ENCODE peak calls at places on chromosomes 6 and 20, in eight cellular contexts. F is mesendoderm; J is stimulated activated CD4-positive, alpha-beta T cell treated with anti-CD3 and anti-CD28 coated beads, Interleukin-1b, Interleukin-23, amount 100 ng/mL, for 1 hour; Z is NAMALWA; B is amniotic epithelial cell; H is choroid plexus epithelial cell; I is Daoy; M is progenitor cell of endocrine pancreas. T is an unnamed sample.

GRCh38 chr6:107344981-107345380 is 114.4 kb downstream of the PDSS2 start:
- DNase-seq in M (no peak), H (no peak), F (no peak), B (no peak), J (no peak), Z (no peak), I (no peak), T (no peak)

GRCh38 chr6:46410330-46410953 is 80.8 kb downstream of the RCAN2 start:
- DNase-seq in F (no peak), M (no peak), J (no peak), I (peak), H (peak), B (peak), Z (peak), T (peak)

GRCh38 chr6:43302126-43302525 is 4.1 kb downstream of the SLC22A7 start:
- DNase-seq in Z (no peak), M (no peak), J (no peak), H (no peak), F (no peak), I (no peak), B (no peak), T (no peak)

GRCh38 chr20:57312138-57312537 is 17.5 kb upstream of the SPO11 start:
- DNase-seq in I (no peak), J (no peak), F (no peak), H (no peak), Z (no peak), M (no peak), B (no peak), T (no peak)

GRCh38 chr6:87824813-87825475 is 122.9 kb upstream of the AKIRIN2 start:
- DNase-seq in F (no peak), I (no peak), B (no peak), Z (no peak), J (no peak), M (no peak), H (no peak), T (no peak)

GRCh38 chr6:163520956-163521355 is 106.4 kb downstream of the QKI start:
- DNase-seq in J (no peak), M (no peak), I (no peak), B (no peak), F (no peak), H (no peak), Z (no peak), T (no peak)

GRCh38 chr20:33277471-33278441 is 5.3 kb upstream of the BPIFB1 start:
- DNase-seq in J (no peak), H (no peak), F (peak), Z (no peak), B (peak), I (no peak), M (no peak), T (peak)

GRCh38 chr6:7267521-7268091 is 45.4 kb downstream of the SSR1 start:
- DNase-seq in F (no peak), Z (no peak), M (no peak), I (peak), B (peak), H (peak), J (no peak), T (peak)

GRCh38 chr6:27208042-27208441 is 39.5 kb upstream of the PRSS16 start:
- DNase-seq in H (no peak), B (no peak), M (no peak), J (no peak), I (no peak), Z (no peak), F (peak), T (no peak)

GRCh38 chr20:25586877-25587276 is 1.5 kb upstream of the NINL start:
- DNase-seq in F (no peak), H (no peak), M (no peak), B (no peak), J (no peak), I (peak), Z (no peak), T (no peak)

GRCh38 chr6:35370124-35370741 is 27.9 kb downstream of the PPARD start:
- DNase-seq in H (peak), I (peak), J (no peak), B (peak), F (no peak), Z (peak), M (no peak), T (peak)

GRCh38 chr6:156016186-156016976 is 560.7 kb upstream of the NOX3 start:
- DNase-seq in J (no peak), I (no peak), Z (no peak), M (no peak), F (no peak), B (no peak), H (no peak), T (no peak)

GRCh38 chr6:41704656-41705328 is 30.6 kb downstream of the TFEB start:
- DNase-seq in I (no peak), J (no peak), H (no peak), F (no peak), Z (peak), M (no peak), B (no peak), T (no peak)

GRCh38 chr6:41700577-41701347 is 34.6 kb downstream of the TFEB start:
- DNase-seq in M (no peak), F (peak), I (no peak), J (no peak), B (no peak), Z (no peak), H (peak), T (no peak)

GRCh38 chr6:38603966-38604365 is 35.8 kb downstream of the BTBD9 start:
- DNase-seq in B (peak), M (no peak), J (no peak), F (peak), Z (no peak), H (peak), I (no peak), T (no peak)

GRCh38 chr20:19888269-19888669 is 128.9 kb upstream of the NAA20 start:
- DNase-seq in F (no peak), H (no peak), M (no peak), J (no peak), I (no peak), B (peak), Z (no peak), T (no peak)

GRCh38 chr6:14322841-14323240 is 205.3 kb downstream of the CD83 start:
- DNase-seq in M (no peak), H (no peak), Z (no peak), J (no peak), B (no peak), F (no peak), I (no peak), T (no peak)

GRCh38 chr6:122214605-122215318 is 184.7 kb upstream of the HSF2 start:
- DNase-seq in B (no peak), J (no peak), Z (no peak), M (no peak), F (no peak), H (no peak), I (no peak), T (peak)

GRCh38 chr6:137631323-137631722 is 137.1 kb upstream of the OLIG3 start:
- DNase-seq in I (no peak), J (no peak), B (no peak), M (no peak), H (peak), F (peak), Z (no peak), T (no peak)

GRCh38 chr6:163470611-163471010 is 56.1 kb downstream of the QKI start:
- DNase-seq in Z (no peak), I (no peak), M (no peak), J (no peak), H (no peak), B (no peak), F (no peak), T (no peak)

GRCh38 chr6:27547157-27548075 is 74.5 kb upstream of the ZNF184 start:
- DNase-seq in F (peak), M (no peak), I (peak), Z (peak), J (no peak), B (peak), H (peak), T (peak)

GRCh38 chr6:144543006-144543871 is 258.1 kb downstream of the UTRN start:
- DNase-seq in I (peak), H (no peak), Z (no peak), B (peak), M (no peak), J (no peak), F (peak), T (peak)

GRCh38 chr20:40807771-40808170 is 118.7 kb upstream of the MAFB start:
- DNase-seq in Z (no peak), M (no peak), H (no peak), J (no peak), B (no peak), I (no peak), F (no peak), T (no peak)

GRCh38 chr6:106693343-106693742 is 64.0 kb downstream of the QRSL1 start:
- DNase-seq in M (no peak), H (no peak), B (no peak), Z (no peak), I (no peak), F (peak), J (no peak), T (no peak)

GRCh38 chr6:132405143-132405915 is 4.1 kb upstream of the MOXD1 start:
- DNase-seq in I (no peak), F (no peak), H (peak), B (no peak), Z (no peak), M (no peak), J (no peak), T (no peak)

GRCh38 chr6:98539669-98540207 is 294.6 kb upstream of the POU3F2 start:
- DNase-seq in I (no peak), B (no peak), J (no peak), F (peak), M (no peak), H (no peak), Z (peak), T (no peak)

GRCh38 chr20:47051936-47052566 is 157.4 kb downstream of the EYA2 start:
- DNase-seq in J (no peak), H (no peak), M (no peak), I (no peak), B (no peak), F (no peak), Z (no peak), T (no peak)

GRCh38 chr6:44966449-44967091 is 361.6 kb upstream of the RUNX2 start:
- DNase-seq in J (no peak), M (no peak), F (no peak), B (peak), H (peak), Z (no peak), I (peak), T (peak)

GRCh38 chr20:44526129-44526528 is 4.3 kb upstream of the SERINC3 start:
- DNase-seq in J (no peak), H (peak), M (no peak), Z (no peak), F (peak), I (peak), B (peak), T (peak)